ENCODE peak calls at places on chromosomes 16 and 17, in six cellular contexts. B is astrocyte of the spinal cord, E is tibial artery, Q is endothelial cell, S is colonic mucosa, L is BE2C. N is an unnamed sample.

GRCh38 chr17:27268394-27269085 is 25.4 kb upstream of the WSB1 start:
- DNase-seq in B (no peak), E (no peak), Q (no peak), S (no peak), L (no peak), N (no peak)

GRCh38 chr17:15265131-15265530 is at the start of gene PMP22:
- DNase-seq in B (no peak), E (peak), Q (no peak), S (peak), L (no peak), N (no peak)

GRCh38 chr17:76492989-76493501 is 8.2 kb downstream of the RHBDF2 start:
- DNase-seq in B (peak), E (peak), Q (no peak), S (peak), L (no peak), N (no peak)

GRCh38 chr16:66970775-66971725 is 10.0 kb downstream of the CES3 start:
- DNase-seq in B (peak), E (no peak), Q (no peak), S (no peak), L (no peak), N (no peak)

GRCh38 chr16:3292604-3293003 is 9.3 kb downstream of the ZNF263 start:
- DNase-seq in B (no peak), E (no peak), Q (no peak), S (no peak), L (no peak), N (no peak)

GRCh38 chr16:83713597-83713996 is 94.2 kb upstream of the HSBP1 start:
- DNase-seq in B (no peak), E (no peak), Q (no peak), S (no peak), L (peak), N (no peak)

GRCh38 chr16:76882105-76882504 is 308.9 kb upstream of the MON1B start:
- DNase-seq in B (no peak), E (no peak), Q (no peak), S (no peak), L (no peak), N (no peak)

GRCh38 chr16:85125570-85126382 is 13.5 kb upstream of the CIBAR2 start:
- DNase-seq in B (no peak), E (no peak), Q (no peak), S (no peak), L (no peak), N (no peak)

GRCh38 chr16:75273054-75273925 is 21.9 kb upstream of the BCAR1 start:
- DNase-seq in B (peak), E (no peak), Q (no peak), S (no peak), L (no peak), N (no peak)

GRCh38 chr16:17475104-17475503 is 4.3 kb upstream of the XYLT1 start:
- DNase-seq in B (no peak), E (no peak), Q (no peak), S (no peak), L (no peak), N (no peak)

GRCh38 chr17:3944485-3945388 is 19.5 kb downstream of the ATP2A3 start:
- DNase-seq in B (peak), E (peak), Q (peak), S (peak), L (peak), N (peak)

GRCh38 chr16:58464916-58465731 is 34.8 kb upstream of the NDRG4 start:
- DNase-seq in B (no peak), E (no peak), Q (peak), S (no peak), L (peak), N (peak)

GRCh38 chr17:76446449-76447231 is 6.3 kb downstream of the UBE2O start:
- DNase-seq in B (peak), E (no peak), Q (no peak), S (no peak), L (no peak), N (no peak)

GRCh38 chr16:58384437-58385055 is 7.7 kb upstream of the GINS3 start:
- DNase-seq in B (no peak), E (no peak), Q (no peak), S (no peak), L (no peak), N (no peak)

GRCh38 chr16:15643453-15644305 is 725 bp upstream of the MARF1 start:
- DNase-seq in B (peak), E (no peak), Q (no peak), S (peak), L (peak), N (peak)

GRCh38 chr17:282000-282911 is 70.4 kb downstream of the RPH3AL start:
- DNase-seq in B (no peak), E (no peak), Q (no peak), S (no peak), L (no peak), N (no peak)

GRCh38 chr17:31216053-31216751 is 80.8 kb downstream of the OMG start:
- DNase-seq in B (peak), E (no peak), Q (no peak), S (no peak), L (no peak), N (no peak)

GRCh38 chr17:81413497-81414135 is 18.4 kb downstream of the BAHCC1 start:
- DNase-seq in B (no peak), E (no peak), Q (no peak), S (no peak), L (no peak), N (no peak)

DNA sequence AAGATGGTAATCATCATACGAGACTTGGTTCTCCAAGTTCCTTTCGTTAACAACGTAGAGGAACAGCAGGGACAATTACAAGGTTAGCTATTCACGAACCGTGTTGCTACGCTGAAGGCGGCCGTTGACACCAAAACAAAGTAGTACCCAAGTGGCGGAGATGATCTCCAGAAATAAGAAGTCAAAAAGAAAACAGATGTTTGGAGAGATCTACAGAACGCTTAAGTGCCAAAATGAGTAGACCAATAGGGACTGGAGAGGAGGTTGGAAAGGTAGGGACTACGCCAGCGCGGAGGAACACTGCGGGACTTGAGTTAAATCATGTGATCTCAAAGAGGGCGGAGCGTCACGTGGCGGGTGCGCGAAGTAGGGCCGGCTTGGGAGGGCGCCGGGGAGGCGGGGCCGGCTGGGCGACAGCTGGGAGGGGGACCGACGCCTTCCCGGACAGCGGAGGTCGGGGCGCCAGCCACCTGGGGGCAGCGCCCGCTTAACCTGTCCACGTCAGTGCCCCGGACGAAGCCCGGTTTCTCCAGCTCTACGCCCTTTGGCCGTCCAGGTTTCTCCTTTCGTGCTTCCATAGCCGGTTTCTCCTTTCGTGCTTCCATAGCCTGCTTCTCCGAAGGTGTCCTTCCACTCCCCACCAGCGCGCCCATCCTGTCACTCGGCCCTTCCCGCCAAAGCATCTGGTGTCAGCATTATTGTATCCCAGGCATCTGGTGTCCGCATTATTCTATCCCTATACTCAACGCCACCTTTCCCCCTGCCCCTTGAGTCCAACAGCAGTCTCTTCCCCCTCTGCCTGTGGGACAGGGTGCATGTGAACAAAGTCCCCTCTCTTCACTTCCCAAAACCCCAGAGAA is 698 bp upstream of the GABARAP start:
- DNase-seq in B (peak), E (peak), Q (peak), S (peak), L (peak), N (peak)
- TF ChIP-seq CTCF in B (no peak), E (no peak), Q (no peak), S (no peak), L (no peak), N (no peak)

GRCh38 chr16:52827456-52827855 is 225.2 kb downstream of the CHD9NB start:
- DNase-seq in B (no peak), E (no peak), Q (no peak), S (no peak), L (no peak), N (no peak)
- TF ChIP-seq CTCF in B (no peak), E (no peak), Q (no peak), S (no peak), L (no peak), N (no peak)

DNA sequence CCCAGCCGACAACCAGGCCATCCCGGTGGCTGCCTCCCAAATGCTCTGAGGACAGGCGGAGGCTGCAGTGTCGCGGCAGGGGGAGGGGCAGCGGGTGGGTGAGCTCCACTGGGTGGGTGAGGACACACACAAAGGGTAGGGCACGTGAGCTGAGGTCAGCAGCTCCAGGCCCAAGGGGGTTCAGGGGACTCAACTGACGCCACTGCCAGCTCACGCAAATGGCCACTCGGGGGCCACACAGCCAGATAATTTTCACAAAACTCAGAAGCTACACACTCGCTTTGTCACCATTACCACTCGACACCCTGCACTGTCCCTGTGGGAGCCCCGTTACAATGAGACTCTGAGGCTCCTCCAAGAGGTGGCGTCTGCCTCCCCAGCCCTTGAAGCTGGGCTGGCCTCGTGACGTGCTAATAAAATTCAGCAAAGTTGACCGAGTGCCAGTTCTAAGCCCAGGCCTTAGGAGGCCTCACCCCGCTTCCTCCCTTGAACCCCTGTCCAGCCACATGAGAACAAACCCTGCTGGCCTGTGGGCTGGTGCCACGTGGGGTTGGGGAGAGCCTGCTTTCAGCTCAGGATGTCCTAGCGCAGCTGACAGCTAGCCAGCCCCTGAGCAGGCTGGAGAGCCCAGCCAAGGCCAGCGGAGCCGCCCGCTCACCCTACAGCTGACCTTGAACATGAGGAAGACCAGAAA is 56.9 kb downstream of the RMI2 start:
- DNase-seq in B (no peak), E (no peak), Q (no peak), S (no peak), L (peak), N (no peak)
- TF ChIP-seq CTCF in B (no peak), E (no peak), Q (no peak), S (no peak), L (no peak), N (no peak)

GRCh38 chr17:29076087-29076486 is 33.1 kb downstream of the PIPOX start:
- DNase-seq in B (no peak), E (no peak), Q (no peak), S (no peak), L (no peak), N (no peak)
- TF ChIP-seq CTCF in B (no peak), E (no peak), Q (no peak), S (no peak), L (no peak), N (no peak)

DNA sequence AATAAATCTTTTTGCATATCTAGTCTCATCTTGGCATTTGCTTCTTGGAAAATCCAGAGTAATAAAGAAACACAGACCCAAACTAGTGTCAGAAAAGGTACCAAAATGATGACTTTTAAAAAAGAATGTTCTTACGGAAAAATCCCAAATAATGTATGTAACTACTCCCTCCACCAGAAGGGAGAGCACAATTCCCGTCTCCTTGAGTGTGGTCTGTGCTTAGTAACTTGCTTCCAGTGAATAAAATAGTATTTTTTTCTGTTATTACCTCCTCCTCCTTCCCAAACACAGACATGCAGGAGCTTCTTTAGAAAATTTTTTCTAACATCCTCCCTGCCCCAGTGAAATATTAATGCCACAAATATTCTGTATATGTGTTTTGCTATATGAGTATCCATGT is 358.1 kb downstream of the ZFHX3 start:
- DNase-seq in B (no peak), E (no peak), Q (no peak), S (no peak), L (no peak), N (no peak)
- TF ChIP-seq CTCF in B (peak), E (peak), Q (no peak), S (no peak), L (no peak), N (no peak)

GRCh38 chr17:20228410-20228809 is 219.3 kb downstream of the SPECC1 start:
- DNase-seq in B (no peak), E (no peak), Q (no peak), S (no peak), L (no peak), N (no peak)

GRCh38 chr17:20224379-20224778 is 215.2 kb downstream of the SPECC1 start:
- DNase-seq in B (no peak), E (no peak), Q (no peak), S (no peak), L (no peak), N (no peak)

GRCh38 chr17:20226814-20227482 is 217.8 kb downstream of the SPECC1 start:
- DNase-seq in B (peak), E (peak), Q (peak), S (peak), L (peak), N (peak)

GRCh38 chr17:20225162-20226115 is 216.3 kb downstream of the SPECC1 start:
- DNase-seq in B (no peak), E (no peak), Q (no peak), S (no peak), L (no peak), N (no peak)

GRCh38 chr17:20223808-20224328 is 214.7 kb downstream of the SPECC1 start:
- DNase-seq in B (peak), E (no peak), Q (no peak), S (no peak), L (no peak), N (no peak)
- TF ChIP-seq CTCF in B (no peak), E (no peak), Q (no peak), S (no peak), L (no peak), N (no peak)

GRCh38 chr16:10031473-10031872 is 150.8 kb downstream of the GRIN2A start:
- DNase-seq in B (peak), E (no peak), Q (no peak), S (no peak), L (no peak), N (no peak)
- TF ChIP-seq CTCF in B (peak), E (peak), Q (no peak), S (no peak), L (no peak), N (no peak)

GRCh38 chr17:78561166-78561565 is 16.0 kb downstream of the DNAH17 start:
- DNase-seq in B (no peak), E (no peak), Q (no peak), S (no peak), L (no peak), N (no peak)

GRCh38 chr17:78559024-78559423 is 18.2 kb downstream of the DNAH17 start:
- DNase-seq in B (no peak), E (no peak), Q (no peak), S (no peak), L (no peak), N (no peak)

GRCh38 chr17:78558181-78558850 is 18.9 kb downstream of the DNAH17 start:
- DNase-seq in B (peak), E (no peak), Q (peak), S (no peak), L (no peak), N (no peak)

GRCh38 chr17:78560731-78561130 is 16.5 kb downstream of the DNAH17 start:
- DNase-seq in B (no peak), E (no peak), Q (no peak), S (no peak), L (no peak), N (no peak)

GRCh38 chr17:78559749-78560368 is 17.3 kb downstream of the DNAH17 start:
- DNase-seq in B (no peak), E (no peak), Q (no peak), S (no peak), L (no peak), N (no peak)
- TF ChIP-seq CTCF in B (peak), E (no peak), Q (no peak), S (peak), L (no peak), N (no peak)

GRCh38 chr17:67136191-67137025 is 92.1 kb downstream of the CACNG1 start:
- DNase-seq in B (no peak), E (no peak), Q (no peak), S (no peak), L (no peak), N (no peak)

GRCh38 chr17:67137860-67138259 is 93.5 kb downstream of the CACNG1 start:
- DNase-seq in B (no peak), E (no peak), Q (no peak), S (no peak), L (no peak), N (no peak)

GRCh38 chr17:67138392-67138791 is 94.0 kb downstream of the CACNG1 start:
- DNase-seq in B (no peak), E (no peak), Q (no peak), S (no peak), L (no peak), N (no peak)

GRCh38 chr17:67139289-67139688 is 94.9 kb downstream of the CACNG1 start:
- DNase-seq in B (no peak), E (no peak), Q (no peak), S (no peak), L (no peak), N (no peak)

GRCh38 chr17:67137026-67137370 is 92.6 kb downstream of the CACNG1 start:
- DNase-seq in B (no peak), E (no peak), Q (no peak), S (no peak), L (no peak), N (no peak)
- TF ChIP-seq CTCF in B (no peak), E (no peak), Q (no peak), S (no peak), L (no peak), N (no peak)

DNA sequence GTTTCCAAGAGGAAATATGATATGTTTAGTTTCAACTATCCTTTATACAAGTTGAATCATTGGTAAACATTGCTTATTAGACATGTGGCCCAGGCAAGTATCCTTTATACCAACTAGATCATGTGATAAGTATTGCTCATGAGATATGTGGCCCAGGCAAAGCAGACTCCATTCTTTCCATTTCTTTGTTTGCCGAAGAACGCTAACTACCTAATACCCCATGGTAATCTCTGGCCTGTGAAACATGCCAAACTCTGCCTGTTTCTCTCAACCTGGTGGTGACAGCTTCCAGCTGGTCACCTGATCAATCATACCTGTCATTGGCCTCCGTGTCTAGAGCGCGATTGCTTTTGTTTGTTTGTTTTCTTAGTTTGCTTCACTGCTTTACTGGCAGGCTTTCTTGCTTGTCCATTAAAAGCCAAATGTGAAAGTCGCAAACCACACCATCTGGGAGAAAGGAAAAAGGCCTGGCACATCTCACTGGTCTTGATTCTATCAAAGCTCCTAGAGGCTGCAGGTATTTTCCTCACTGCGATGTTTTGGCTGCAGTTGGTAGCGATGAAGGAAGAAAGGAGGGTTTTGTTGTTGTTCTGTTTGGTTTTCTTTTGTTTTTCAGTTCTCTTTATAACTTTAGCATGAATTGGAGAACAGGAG is 686.2 kb downstream of the KCNJ2 start:
- DNase-seq in B (peak), E (no peak), Q (no peak), S (no peak), L (no peak), N (no peak)
- TF ChIP-seq CTCF in B (no peak), E (no peak), Q (no peak), S (no peak), L (no peak), N (no peak)